ENCODE peak calls at places on chromosomes 12 and 14, in ten cellular contexts. C, X, W, J, U, O, V, H, I and G are unnamed samples.

GRCh38 chr14:21106191-21106505 is 5.3 kb downstream of the TMEM253 start:
- DNase-seq in C (no peak), U (peak; percentile 47), I (no peak), H (no peak), X (no peak), O (peak; percentile 82), W (no peak), V (no peak), J (no peak), G (peak; percentile 55)

GRCh38 chr14:69612014-69612758 is 790 bp downstream of the SUSD6 start:
- DNase-seq in O (peak; percentile 33), U (peak; percentile 25), C (peak; percentile 28), J (no peak), X (no peak), H (peak; percentile 51), W (no peak), I (peak; percentile 26), V (peak; percentile 45), G (peak; percentile 24)

GRCh38 chr12:2958432-2959193 is 584 bp upstream of the TEAD4 start:
- DNase-seq in V (no peak), J (peak; percentile 36), U (peak; percentile 53), X (peak; percentile 70), H (peak; percentile 68), O (peak; percentile 81), I (peak; percentile 51), W (no peak), C (peak; percentile 33), G (no peak)

GRCh38 chr14:88929656-88930436 is 105.4 kb downstream of the TTC8 start:
- DNase-seq in O (no peak), H (no peak), U (no peak), J (no peak), W (no peak), I (no peak), V (no peak), X (no peak), C (no peak), G (no peak)

GRCh38 chr12:121568503-121568902 is 12.3 kb downstream of the KDM2B start:
- DNase-seq in X (no peak), I (no peak), O (no peak), W (no peak), H (no peak), C (no peak), V (no peak), U (no peak), J (no peak), G (no peak)

GRCh38 chr12:51028126-51028810 is 2.1 kb upstream of the SLC11A2 start:
- DNase-seq in O (peak; percentile 84), V (peak; percentile 47), I (peak; percentile 43), C (no peak), H (peak; percentile 54), J (no peak), U (peak; percentile 61), X (peak; percentile 64), W (no peak), G (peak; percentile 88)

GRCh38 chr14:24051789-24052655 is at the start of gene CARMIL3:
- DNase-seq in U (peak; percentile 34), W (no peak), X (peak; percentile 78), V (peak; percentile 47), I (peak; percentile 41), J (peak; percentile 16), O (peak; percentile 50), C (no peak), H (peak; percentile 68), G (no peak)

GRCh38 chr14:65981192-65981843 is 504.9 kb upstream of the CCDC196 start:
- DNase-seq in W (no peak), V (no peak), C (no peak), U (no peak), X (no peak), H (no peak), O (no peak), I (no peak), J (no peak), G (no peak)

GRCh38 chr12:87556985-87557384 is 472.2 kb downstream of the C12orf50 start:
- DNase-seq in W (no peak), J (no peak), V (no peak), U (no peak), C (no peak), I (no peak), H (no peak), X (no peak), O (no peak), G (no peak)

GRCh38 chr12:127108360-127109215 is 1158.4 kb upstream of the TMEM132C start:
- DNase-seq in U (peak; percentile 37), X (peak; percentile 54), W (no peak), C (no peak), J (no peak), O (peak; percentile 76), V (peak; percentile 12), I (peak; percentile 18), H (peak; percentile 79), G (peak; percentile 39)

GRCh38 chr12:48110691-48111315 is 4.9 kb upstream of the SENP1 start:
- DNase-seq in W (no peak), C (no peak), O (peak; percentile 8), H (no peak), U (no peak), J (no peak), V (no peak), I (no peak), X (peak; percentile 60), G (no peak)

GRCh38 chr12:93913845-93914244 is 234.5 kb upstream of the PLXNC1 start:
- DNase-seq in X (no peak), V (no peak), O (no peak), C (no peak), W (no peak), I (no peak), U (peak; percentile 43), H (no peak), J (no peak), G (no peak)

GRCh38 chr14:63480599-63480998 is 62.6 kb downstream of the PPP2R5E start:
- DNase-seq in J (no peak), X (no peak), O (no peak), W (no peak), I (no peak), U (no peak), V (no peak), H (no peak), C (no peak), G (peak; percentile 5)

GRCh38 chr14:63478437-63478852 is 64.7 kb downstream of the PPP2R5E start:
- DNase-seq in H (no peak), W (no peak), X (no peak), I (no peak), V (no peak), O (no peak), J (no peak), C (no peak), U (no peak), G (no peak)

GRCh38 chr14:63474844-63475243 is 68.3 kb downstream of the PPP2R5E start:
- DNase-seq in X (no peak), H (no peak), W (no peak), J (no peak), O (no peak), V (no peak), I (no peak), U (no peak), C (no peak), G (no peak)

GRCh38 chr14:63475761-63476160 is 67.4 kb downstream of the PPP2R5E start:
- DNase-seq in W (no peak), H (no peak), O (no peak), I (no peak), U (no peak), C (no peak), J (no peak), V (no peak), X (no peak), G (no peak)

DNA sequence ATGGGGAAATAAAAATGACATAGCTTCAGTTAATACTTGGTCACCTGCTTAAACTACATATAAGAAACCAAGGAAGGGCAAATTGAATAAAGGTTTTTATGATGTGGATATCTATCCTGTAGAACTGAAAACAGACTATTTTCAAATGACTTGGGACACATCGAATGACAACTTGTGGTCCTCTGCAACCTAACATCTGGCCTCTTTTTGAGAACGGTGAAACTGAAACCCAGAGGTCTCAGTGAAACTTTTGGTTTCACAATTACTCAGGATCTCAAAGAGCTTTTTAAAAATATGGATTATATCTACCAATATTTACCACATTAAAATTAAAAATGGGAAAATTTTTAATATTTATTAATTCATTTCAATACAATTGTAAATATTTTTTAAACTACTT is 65.2 kb downstream of the PPP2R5E start:
- DNase-seq in H (no peak), J (no peak), C (no peak), W (no peak), O (no peak), V (no peak), U (no peak), I (no peak), X (no peak), G (no peak)
- H3K4me3 ChIP-seq in H (no peak overlapping the region), J (no peak overlapping the region), C (no peak overlapping the region), W (no peak overlapping the region), O (no peak overlapping the region), V (peak overlapping the region; percentile 31), U (no peak overlapping the region), I (no peak overlapping the region), X (no peak overlapping the region), G (no peak overlapping the region)

GRCh38 chr12:54009171-54010052 is 627 bp downstream of the HOXC8 start:
- DNase-seq in X (no peak), W (no peak), O (peak; percentile 39), H (no peak), I (no peak), V (no peak), J (no peak), C (no peak), U (no peak), G (no peak)
- H3K4me3 ChIP-seq in X (no peak overlapping the region), W (peak overlapping the region; percentile 56), O (no peak overlapping the region), H (no peak overlapping the region), I (peak overlapping the region; percentile 62), V (no peak overlapping the region), J (no peak overlapping the region), C (peak overlapping the region; percentile 47), U (peak overlapping the region; percentile 21), G (no peak overlapping the region)

GRCh38 chr12:113066806-113067400 is 10.4 kb downstream of the DTX1 start:
- DNase-seq in J (no peak), H (no peak), X (no peak), U (no peak), C (no peak), W (no peak), V (no peak), O (no peak), I (no peak), G (no peak)
- H3K4me3 ChIP-seq in J (no peak overlapping the region), H (no peak overlapping the region), X (no peak overlapping the region), U (no peak overlapping the region), C (no peak overlapping the region), W (no peak overlapping the region), V (no peak overlapping the region), O (no peak overlapping the region), I (no peak overlapping the region), G (no peak overlapping the region)

DNA sequence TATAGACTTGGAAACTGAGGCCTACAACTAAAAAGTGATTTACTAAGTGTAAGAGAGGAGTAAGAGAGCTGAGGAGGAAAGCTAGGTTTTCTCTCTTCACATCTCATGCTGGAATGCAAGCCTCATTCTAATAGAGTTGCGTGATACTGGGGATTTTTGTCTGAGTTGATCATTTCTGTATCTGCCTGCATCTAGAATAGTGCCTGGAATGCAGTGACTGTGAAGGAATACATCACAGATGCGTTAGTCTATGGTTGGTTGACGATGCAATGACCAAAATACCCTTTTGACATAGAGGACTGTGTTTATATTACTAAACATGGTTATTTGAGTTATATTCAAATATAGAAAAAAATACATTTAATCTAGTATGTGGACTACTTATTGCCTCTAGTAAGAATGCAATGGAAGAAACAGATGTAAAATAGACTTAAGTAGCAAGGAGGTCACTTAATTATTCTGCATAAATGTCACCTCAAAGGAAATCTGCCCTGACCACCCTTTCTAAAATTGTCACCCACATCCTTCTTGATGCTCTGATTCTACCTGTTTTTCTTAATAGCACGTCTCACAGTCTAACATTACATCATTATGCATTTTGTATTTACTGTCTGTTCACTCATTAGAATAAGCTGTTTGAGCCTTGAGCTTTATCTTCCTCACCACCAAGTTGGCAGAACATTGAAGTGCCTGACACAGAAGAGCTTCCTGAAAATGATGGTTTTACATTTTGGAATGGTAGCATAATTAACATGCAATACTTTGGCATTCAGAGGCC is 9.0 kb upstream of the TMEM117 start:
- DNase-seq in O (no peak), V (no peak), H (no peak), J (no peak), X (no peak), C (no peak), U (no peak), W (no peak), I (no peak), G (no peak)
- H3K4me3 ChIP-seq in O (no peak overlapping the region), V (no peak overlapping the region), H (no peak overlapping the region), J (no peak overlapping the region), X (no peak overlapping the region), C (no peak overlapping the region), U (no peak overlapping the region), W (no peak overlapping the region), I (no peak overlapping the region), G (no peak overlapping the region)